ENCODE peak calls at places on chromosome 6, in ten cellular contexts. X, M, Z, H, K, D, T, C, P and S are unnamed samples.

GRCh38 chr6:5061152-5061551 is 24.0 kb upstream of the PPP1R3G start:
- DNase-seq in X (no peak), M (no peak), Z (no peak), H (no peak), K (no peak), D (no peak), T (no peak), C (no peak), P (no peak), S (no peak)

GRCh38 chr6:106452628-106453027 is 92.1 kb downstream of the CRYBG1 start:
- DNase-seq in X (no peak), M (no peak), Z (no peak), H (no peak), K (no peak), D (no peak), T (no peak), C (no peak), P (no peak), S (no peak)

GRCh38 chr6:119256392-119256791 is 93.2 kb downstream of the MAN1A1 start:
- DNase-seq in X (no peak), M (no peak), Z (no peak), H (no peak), K (no peak), D (no peak), T (no peak), C (no peak), P (no peak), S (no peak)

GRCh38 chr6:161085246-161085645 is 93.7 kb downstream of the MAP3K4 start:
- DNase-seq in X (no peak), M (no peak), Z (no peak), H (no peak), K (no peak), D (no peak), T (no peak), C (no peak), P (no peak), S (no peak)

GRCh38 chr6:165662671-165663282 is at the start of gene PDE10A:
- DNase-seq in X (peak), M (no peak), Z (no peak), H (peak), K (no peak), D (no peak), T (peak), C (no peak), P (no peak), S (no peak)

GRCh38 chr6:158803733-158804143 is 15.4 kb downstream of the EZR start:
- DNase-seq in X (no peak), M (no peak), Z (peak), H (peak), K (peak), D (peak), T (no peak), C (no peak), P (no peak), S (no peak)

GRCh38 chr6:163661271-163661671 is 246.8 kb downstream of the QKI start:
- DNase-seq in X (no peak), M (no peak), Z (no peak), H (no peak), K (no peak), D (no peak), T (no peak), C (no peak), P (no peak), S (no peak)

GRCh38 chr6:111207141-111207858 is 120.0 kb downstream of the SLC16A10 start:
- DNase-seq in X (no peak), M (no peak), Z (no peak), H (peak), K (no peak), D (no peak), T (no peak), C (no peak), P (no peak), S (no peak)

GRCh38 chr6:160076009-160076408 is 45.6 kb upstream of the SLC22A1 start:
- DNase-seq in X (no peak), M (no peak), Z (no peak), H (no peak), K (no peak), D (no peak), T (no peak), C (no peak), P (no peak), S (no peak)